ENCODE peak calls at places on chromosome 22, in ten cellular contexts. Y is BJ, S is body of pancreas, Q is upper lobe of right lung, G is A549, O is PC-9, Z is GM23338, M is suprapubic skin, D is mammary epithelial cell, R is cardiac fibroblast. W is an unnamed sample.

GRCh38 chr22:49779853-49780271 is 47.8 kb downstream of the BRD1 start:
- DNase-seq in Y (no peak), S (no peak), Q (no peak), G (no peak), O (no peak), Z (no peak), M (no peak), D (no peak), R (no peak), W (no peak)

GRCh38 chr22:33357894-33358440 is 299.8 kb upstream of the SYN3 start:
- DNase-seq in Y (no peak), S (no peak), Q (no peak), G (no peak), O (no peak), Z (no peak), M (no peak), D (no peak), R (no peak), W (no peak)

GRCh38 chr22:36773935-36774334 is 2.0 kb downstream of the IFT27 start:
- DNase-seq in Y (no peak), S (no peak), Q (no peak), G (peak; percentile 35), O (peak; percentile 56), Z (peak; percentile 48), M (no peak), D (peak; percentile 31), R (peak; percentile 68), W (peak; percentile 11)

GRCh38 chr22:46147471-46148267 is 2.7 kb upstream of the PPARA start:
- DNase-seq in Y (no peak), S (peak; percentile 41), Q (peak; percentile 64), G (no peak), O (no peak), Z (no peak), M (no peak), D (peak; percentile 35), R (no peak), W (no peak)

GRCh38 chr22:50739894-50740293 is 1.9 kb downstream of the ACR start:
- DNase-seq in Y (no peak), S (peak; percentile 8), Q (peak; percentile 60), G (no peak), O (no peak), Z (no peak), M (no peak), D (no peak), R (no peak), W (no peak)

GRCh38 chr22:25134028-25134427 is 65.6 kb upstream of the CRYBB3 start:
- DNase-seq in Y (no peak), S (peak; percentile 68), Q (no peak), G (no peak), O (peak; percentile 91), Z (no peak), M (no peak), D (peak; percentile 62), R (no peak), W (no peak)

GRCh38 chr22:25840883-25841282 is 98.9 kb downstream of the MYO18B start:
- DNase-seq in Y (no peak), S (no peak), Q (no peak), G (no peak), O (no peak), Z (no peak), M (no peak), D (no peak), R (no peak), W (no peak)

GRCh38 chr22:44399196-44399837 is 86.6 kb upstream of the SHISAL1 start:
- DNase-seq in Y (no peak), S (peak; percentile 9), Q (peak; percentile 39), G (no peak), O (no peak), Z (no peak), M (peak; percentile 39), D (no peak), R (no peak), W (no peak)

GRCh38 chr22:27185903-27186302 is 528.5 kb downstream of the MIAT start:
- DNase-seq in Y (no peak), S (no peak), Q (no peak), G (no peak), O (no peak), Z (no peak), M (no peak), D (no peak), R (no peak), W (no peak)

GRCh38 chr22:17749605-17750395 is 24.5 kb downstream of the BID start:
- DNase-seq in Y (no peak), S (no peak), Q (peak; percentile 51), G (no peak), O (no peak), Z (no peak), M (no peak), D (no peak), R (no peak), W (no peak)

GRCh38 chr22:49633010-49633324 is 194.7 kb downstream of the BRD1 start:
- DNase-seq in Y (no peak), S (no peak), Q (no peak), G (no peak), O (no peak), Z (no peak), M (no peak), D (no peak), R (no peak), W (no peak)

GRCh38 chr22:19754701-19755144 is 5.9 kb upstream of the TBX1 start:
- DNase-seq in Y (no peak), S (no peak), Q (no peak), G (no peak), O (no peak), Z (no peak), M (no peak), D (no peak), R (no peak), W (no peak)
- H3K4me3 ChIP-seq in Y (no peak overlapping the region), S (no peak overlapping the region), Q (no peak overlapping the region), G (no peak overlapping the region), O (no peak overlapping the region), Z (peak overlapping the region; percentile 53), M (peak overlapping the region; percentile 44), D (no peak overlapping the region), R (no peak overlapping the region), W (no peak overlapping the region)

DNA sequence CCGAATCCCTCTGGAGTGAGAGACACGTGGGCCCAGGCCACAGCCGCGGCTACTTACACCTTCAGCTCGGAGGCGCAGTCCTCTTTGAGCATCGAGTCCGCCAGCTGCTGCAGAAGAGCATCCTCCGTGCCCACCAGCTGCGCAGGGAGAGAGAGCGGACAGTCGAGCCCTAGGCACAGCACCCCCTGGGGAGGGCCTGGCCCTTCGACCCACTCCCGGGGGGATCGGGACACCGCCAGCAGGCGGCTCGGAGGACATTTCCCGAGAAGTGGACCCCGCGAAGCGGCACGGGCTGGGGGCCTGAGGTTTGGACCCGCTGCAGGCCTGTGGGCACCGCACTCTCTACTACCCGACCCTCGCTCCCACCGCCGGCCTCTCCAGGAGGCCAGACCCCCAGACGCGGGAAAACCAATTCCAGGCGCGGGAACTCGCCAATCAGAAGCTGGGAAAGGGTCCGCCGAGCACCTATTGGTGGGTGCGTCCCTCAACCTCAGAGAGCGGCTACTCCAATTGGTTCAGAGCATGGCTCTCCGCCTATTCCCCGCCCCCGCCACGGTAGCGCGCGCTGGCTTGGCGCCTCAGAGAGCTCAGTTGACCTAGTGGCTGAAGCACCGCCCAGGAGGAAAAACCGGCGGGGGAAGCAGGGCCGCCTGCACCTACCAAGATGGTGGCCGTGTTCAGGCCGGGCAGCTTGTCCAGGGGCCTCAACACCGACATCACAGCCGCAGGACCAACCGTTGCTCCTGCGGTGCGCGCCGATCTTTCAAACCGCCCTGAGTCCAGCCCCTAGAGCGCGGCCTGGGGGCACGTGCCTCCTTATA is at the start of gene CENPM:
- DNase-seq in Y (peak; percentile 55), S (peak; percentile 90), Q (peak; percentile 95), G (peak; percentile 75), O (peak; percentile 92), Z (peak; percentile 98), M (peak; percentile 94), D (peak; percentile 94), R (peak; percentile 95), W (peak; percentile 61)
- TF ChIP-seq CTCF in Y (peak; percentile 54), S (peak; percentile 20), Q (no peak), G (no peak), O (no peak), Z (no peak), M (no peak), D (peak; percentile 30), R (peak; percentile 12), W (peak; percentile 45)

GRCh38 chr22:42960146-42960509 is 54.8 kb downstream of the PACSIN2 start:
- DNase-seq in Y (no peak), S (no peak), Q (no peak), G (no peak), O (no peak), Z (no peak), M (peak; percentile 48), D (no peak), R (peak; percentile 20), W (no peak)

GRCh38 chr22:42957958-42958357 is 57.0 kb downstream of the PACSIN2 start:
- DNase-seq in Y (no peak), S (no peak), Q (no peak), G (no peak), O (no peak), Z (no peak), M (no peak), D (no peak), R (peak; percentile 34), W (no peak)

GRCh38 chr22:42958937-42959336 is 56.0 kb downstream of the PACSIN2 start:
- DNase-seq in Y (no peak), S (no peak), Q (no peak), G (no peak), O (no peak), Z (no peak), M (peak; percentile 41), D (no peak), R (no peak), W (no peak)

GRCh38 chr22:42957544-42957943 is 57.4 kb downstream of the PACSIN2 start:
- DNase-seq in Y (no peak), S (no peak), Q (no peak), G (no peak), O (no peak), Z (no peak), M (no peak), D (no peak), R (no peak), W (no peak)

GRCh38 chr22:42959472-42960145 is 55.3 kb downstream of the PACSIN2 start:
- DNase-seq in Y (no peak), S (peak; percentile 84), Q (no peak), G (peak; percentile 43), O (peak; percentile 90), Z (peak; percentile 55), M (peak; percentile 64), D (peak; percentile 83), R (peak; percentile 90), W (no peak)
- H3K4me3 ChIP-seq in Y (no peak overlapping the region), S (no peak overlapping the region), Q (peak overlapping the region; percentile 33), G (peak overlapping the region; percentile 46), O (peak overlapping the region; percentile 39), Z (no peak overlapping the region), M (peak overlapping the region; percentile 24), D (peak overlapping the region; percentile 52), R (no peak overlapping the region), W (no peak overlapping the region)

DNA sequence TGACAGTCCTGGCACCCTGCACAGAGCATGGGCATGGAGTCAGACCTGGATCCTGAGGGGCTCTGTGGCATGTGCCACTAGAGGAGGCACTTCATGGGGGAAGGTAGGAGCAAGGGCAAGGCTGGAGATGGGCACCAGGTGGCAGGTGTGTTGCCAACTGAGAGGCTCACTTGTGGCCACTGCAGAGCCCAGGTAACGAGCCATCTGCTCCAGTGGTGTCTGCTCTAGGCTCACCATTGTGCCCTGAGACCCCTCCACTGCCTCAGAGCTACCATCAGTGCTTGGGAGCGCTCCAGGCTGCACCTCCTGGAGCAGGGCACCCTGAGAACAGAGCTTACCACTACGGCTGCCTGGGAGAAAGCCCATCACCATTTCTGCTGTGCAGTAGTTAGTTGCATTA is 1.3 kb upstream of the ZDHHC8 start:
- DNase-seq in Y (no peak), S (peak; percentile 37), Q (no peak), G (no peak), O (no peak), Z (no peak), M (no peak), D (no peak), R (no peak), W (no peak)
- TF ChIP-seq CTCF in Y (no peak), S (no peak), Q (no peak), G (no peak), O (no peak), Z (no peak), M (no peak), D (peak; percentile 44), R (no peak), W (no peak)